ENCODE peak calls at places on chromosomes 4 and X, in eight cellular contexts. H is RCC 7860, I is NCI-H1417, T is skeletal muscle cell, K is GM13977, O is choroid plexus epithelial cell, M is SK-MEL-5, A is activated gamma-delta T cell treated with Interleukin-2 at 50 U/mL for 16 hours. R is an unnamed sample.

GRCh38 chr4:94765653-94766052 is 7.9 kb downstream of the BMPR1B start:
- DNase-seq in T (no peak), I (no peak), M (no peak), O (no peak), K (no peak), A (no peak), H (no peak), R (no peak)

GRCh38 chr4:99103166-99103565 is 14.6 kb upstream of the ADH5 start:
- DNase-seq in I (no peak), K (no peak), M (no peak), O (no peak), T (no peak), A (no peak), H (no peak), R (no peak)

GRCh38 chrX:10401239-10401638 is 219.1 kb downstream of the MID1 start:
- DNase-seq in K (no peak), A (no peak), T (no peak), I (no peak), M (peak; percentile 24), H (no peak), O (no peak), R (no peak)

GRCh38 chrX:12452268-12452667 is 314.0 kb downstream of the FRMPD4 start:
- DNase-seq in H (no peak), A (no peak), T (no peak), K (no peak), O (no peak), M (no peak), I (no peak), R (no peak)

GRCh38 chrX:141982296-141982695 is 78.6 kb downstream of the MAGEC1 start:
- DNase-seq in I (no peak), T (no peak), M (no peak), H (no peak), A (no peak), K (no peak), O (no peak), R (no peak)

GRCh38 chrX:48938721-48939416 is 18.5 kb downstream of the OTUD5 start:
- DNase-seq in A (peak; percentile 39), H (no peak), M (no peak), I (no peak), K (no peak), O (no peak), T (no peak), R (peak; percentile 64)

GRCh38 chr4:40515398-40516293 is 114.0 kb downstream of the RBM47 start:
- DNase-seq in O (peak; percentile 29), T (no peak), K (peak; percentile 80), A (no peak), I (no peak), H (peak; percentile 87), M (peak; percentile 73), R (peak; percentile 93)

GRCh38 chr4:20251796-20252655 is at the start of gene SLIT2:
- DNase-seq in T (peak; percentile 40), K (peak; percentile 88), O (peak; percentile 84), A (no peak), M (peak; percentile 60), I (peak; percentile 88), H (peak; percentile 56), R (no peak)

GRCh38 chr4:76622126-76622525 is 187.1 kb downstream of the SHROOM3 start:
- DNase-seq in A (no peak), T (no peak), M (peak; percentile 9), I (no peak), K (no peak), H (no peak), O (no peak), R (no peak)

GRCh38 chrX:111352424-111352823 is 59.6 kb downstream of the DCX start:
- DNase-seq in T (peak; percentile 48), H (peak; percentile 57), I (no peak), O (peak; percentile 15), M (no peak), K (no peak), A (no peak), R (no peak)

GRCh38 chr4:83618991-83619390 is 83.1 kb downstream of the GPAT3 start:
- DNase-seq in K (no peak), H (peak; percentile 64), M (peak; percentile 7), I (no peak), T (no peak), O (peak; percentile 26), A (no peak), R (no peak)

GRCh38 chr4:78644744-78645330 is 93.3 kb downstream of the ANXA3 start:
- DNase-seq in K (peak; percentile 61), I (no peak), T (peak; percentile 59), A (peak; percentile 22), M (peak; percentile 75), H (peak; percentile 71), O (peak; percentile 92), R (no peak)

GRCh38 chrX:9604111-9604907 is 139.5 kb downstream of the TBL1X start:
- DNase-seq in K (no peak), O (no peak), H (peak; percentile 78), T (no peak), M (no peak), I (no peak), A (no peak), R (no peak)

GRCh38 chr4:6464842-6465588 is 7.4 kb downstream of the PPP2R2C start:
- DNase-seq in M (peak; percentile 43), A (no peak), T (no peak), H (peak; percentile 20), O (no peak), K (no peak), I (no peak), R (no peak)

GRCh38 chr4:93828830-93829530 is 427 bp downstream of the ATOH1 start:
- DNase-seq in T (no peak), I (peak; percentile 18), K (peak; percentile 29), M (no peak), O (no peak), A (no peak), H (no peak), R (no peak)

GRCh38 chr4:123120473-123120872 is 198.1 kb upstream of the NUDT6 start:
- DNase-seq in T (peak; percentile 56), O (peak; percentile 85), K (no peak), A (no peak), M (no peak), H (peak; percentile 10), I (no peak), R (no peak)

GRCh38 chr4:55181606-55182005 is 56.2 kb upstream of the KDR start:
- DNase-seq in T (no peak), A (no peak), M (no peak), H (peak; percentile 20), O (peak; percentile 83), I (no peak), K (no peak), R (no peak)

GRCh38 chr4:148881860-148882643 is 439.8 kb upstream of the NR3C2 start:
- DNase-seq in I (no peak), A (no peak), H (no peak), K (no peak), M (no peak), O (no peak), T (no peak), R (no peak)

GRCh38 chr4:865572-865971 is 39.6 kb upstream of the CPLX1 start:
- DNase-seq in H (no peak), O (no peak), I (no peak), T (no peak), M (no peak), K (no peak), A (no peak), R (no peak)

GRCh38 chrX:56314334-56314733 is 82.2 kb downstream of the KLF8 start:
- DNase-seq in M (no peak), I (no peak), H (no peak), A (no peak), K (no peak), T (no peak), O (no peak), R (no peak)

GRCh38 chr4:104421576-104421975 is 73.1 kb downstream of the CXXC4 start:
- DNase-seq in I (no peak), M (no peak), T (peak; percentile 13), H (no peak), A (no peak), K (no peak), O (no peak), R (no peak)

GRCh38 chr4:6257243-6258025 is 12.2 kb upstream of the WFS1 start:
- DNase-seq in K (no peak), I (no peak), T (no peak), H (peak; percentile 8), A (no peak), M (no peak), O (peak; percentile 13), R (no peak)

GRCh38 chrX:115584715-115585114 is 23.7 kb downstream of the PLS3 start:
- DNase-seq in M (no peak), A (no peak), H (peak; percentile 55), I (no peak), T (no peak), O (peak; percentile 56), K (no peak), R (no peak)

GRCh38 chr4:137609693-137610450 is 77.6 kb upstream of the PCDH18 start:
- DNase-seq in T (peak; percentile 16), K (no peak), O (peak; percentile 79), I (no peak), H (no peak), A (no peak), M (no peak), R (no peak)

GRCh38 chr4:113971706-113972360 is 7.6 kb downstream of the ARSJ start:
- DNase-seq in M (no peak), O (peak; percentile 48), A (no peak), K (no peak), I (no peak), T (no peak), H (no peak), R (no peak)

GRCh38 chrX:24153175-24153795 is 3.8 kb downstream of the ZFX start:
- DNase-seq in I (no peak), K (no peak), T (no peak), H (no peak), A (no peak), M (peak; percentile 26), O (peak; percentile 39), R (no peak)

GRCh38 chrX:150869450-150869849 is 29.0 kb downstream of the CD99L2 start:
- DNase-seq in A (no peak), M (peak; percentile 49), I (no peak), H (no peak), K (no peak), T (no peak), O (no peak), R (no peak)

GRCh38 chr4:1329408-1330371 is 17.3 kb upstream of the UVSSA start:
- DNase-seq in I (no peak), K (no peak), T (no peak), M (no peak), A (no peak), O (peak; percentile 13), H (peak; percentile 91), R (no peak)

GRCh38 chrX:39000802-39001201 is 199.5 kb downstream of the MID1IP1 start:
- DNase-seq in A (no peak), H (no peak), M (no peak), T (no peak), K (no peak), I (no peak), O (no peak), R (no peak)

GRCh38 chr4:101418055-101418454 is 70.7 kb upstream of the PPP3CA start:
- DNase-seq in M (no peak), K (peak; percentile 62), O (peak; percentile 27), T (no peak), A (peak; percentile 53), H (no peak), I (no peak), R (peak; percentile 49)

GRCh38 chrX:82412851-82413250 is 1095.2 kb upstream of the POU3F4 start:
- DNase-seq in K (no peak), T (no peak), O (no peak), I (no peak), A (no peak), H (no peak), M (peak; percentile 74), R (no peak)

GRCh38 chr4:121720109-121720508 is 23.3 kb upstream of the ANXA5 start:
- DNase-seq in I (no peak), T (no peak), H (no peak), A (no peak), K (no peak), M (no peak), O (no peak), R (no peak)

GRCh38 chr4:32334759-32335158 is 1614.6 kb downstream of the PCDH7 start:
- DNase-seq in I (no peak), O (no peak), T (no peak), K (no peak), M (peak; percentile 21), H (no peak), A (no peak), R (no peak)

GRCh38 chr4:31539279-31540074 is 819.3 kb downstream of the PCDH7 start:
- DNase-seq in I (no peak), T (no peak), K (no peak), M (peak; percentile 4), H (no peak), A (no peak), O (peak; percentile 26), R (no peak)

R was measured in GM12864.